ENCODE peak calls at places on chromosomes 7 and 10, in six cellular contexts. B, J, T, C, O and E are unnamed samples.
A peak's percentile ranks its signal among the peaks of the same experiment; 100 is the strongest.

GRCh38 chr7:44189286-44189992 is at the start of gene GCK:
- DNase-seq in B (no peak), J (no peak), T (no peak), C (no peak), O (no peak), E (no peak)

GRCh38 chr7:37284805-37285211 is 163.9 kb downstream of the ELMO1 start:
- DNase-seq in B (peak; percentile 74), J (no peak), T (peak; percentile 72), C (peak; percentile 66), O (peak; percentile 53), E (peak; percentile 72)

GRCh38 chr7:10815546-10815945 is 158.1 kb upstream of the PHF14 start:
- DNase-seq in B (no peak), J (no peak), T (no peak), C (peak; percentile 2), O (no peak), E (no peak)

GRCh38 chr7:43148161-43148731 is 35.8 kb downstream of the HECW1 start:
- DNase-seq in B (no peak), J (no peak), T (no peak), C (no peak), O (no peak), E (no peak)

GRCh38 chr10:6018422-6018821 is 41.1 kb upstream of the IL15RA start:
- DNase-seq in B (no peak), J (no peak), T (no peak), C (no peak), O (no peak), E (no peak)

GRCh38 chr10:78353636-78354035 is 320.0 kb downstream of the RPS24 start:
- DNase-seq in B (no peak), J (no peak), T (no peak), C (no peak), O (no peak), E (no peak)

GRCh38 chr10:3749597-3750351 is 35.2 kb downstream of the KLF6 start:
- DNase-seq in B (peak; percentile 43), J (peak; percentile 24), T (no peak), C (peak; percentile 41), O (no peak), E (no peak)

GRCh38 chr10:69056536-69057260 is 31.2 kb upstream of the SRGN start:
- DNase-seq in B (no peak), J (peak; percentile 12), T (no peak), C (no peak), O (no peak), E (no peak)

GRCh38 chr10:82558208-82558607 is 683.2 kb downstream of the NRG3 start:
- DNase-seq in B (no peak), J (peak; percentile 0), T (no peak), C (no peak), O (no peak), E (no peak)

GRCh38 chr7:70782729-70783290 is 349.1 kb upstream of the GALNT17 start:
- DNase-seq in B (no peak), J (no peak), T (no peak), C (no peak), O (no peak), E (no peak)

GRCh38 chr10:21317902-21318301 is 207.6 kb downstream of the SKIDA1 start:
- DNase-seq in B (no peak), J (peak; percentile 74), T (no peak), C (no peak), O (no peak), E (no peak)

GRCh38 chr7:54664235-54665228 is 94.5 kb downstream of the SEC61G start:
- DNase-seq in B (no peak), J (peak; percentile 22), T (peak; percentile 85), C (no peak), O (peak; percentile 8), E (peak; percentile 97)

GRCh38 chr7:34190299-34190698 is 285.0 kb downstream of the BMPER start:
- DNase-seq in B (no peak), J (no peak), T (no peak), C (no peak), O (no peak), E (no peak)

GRCh38 chr10:86036544-86036831 is 330.1 kb downstream of the GRID1 start:
- DNase-seq in B (no peak), J (no peak), T (no peak), C (no peak), O (no peak), E (no peak)